ENCODE peak calls at places on chromosomes 6 and 20, in nine cellular contexts. S, V, M, R, J, Q, W, A and G are unnamed samples.

GRCh38 chr6:21511891-21512550 is 81.5 kb upstream of the SOX4 start:
- DNase-seq in W (no peak), A (peak; percentile 21), S (no peak), Q (no peak), V (no peak), M (no peak), J (no peak), R (no peak), G (no peak)

GRCh38 chr20:16666272-16666671 is 63.6 kb upstream of the SNRPB2 start:
- DNase-seq in V (no peak), Q (no peak), M (no peak), J (no peak), R (no peak), S (no peak), A (peak; percentile 23), W (no peak), G (no peak)

GRCh38 chr20:61417221-61417941 is 165.3 kb downstream of the CDH4 start:
- DNase-seq in J (no peak), W (no peak), M (no peak), S (no peak), R (no peak), V (no peak), Q (no peak), A (no peak), G (no peak)

GRCh38 chr6:27297857-27298730 is 14.0 kb downstream of the POM121L2 start:
- DNase-seq in J (peak; percentile 25), R (no peak), A (no peak), V (peak; percentile 40), S (no peak), Q (no peak), M (no peak), W (peak; percentile 60), G (no peak)

GRCh38 chr6:142796571-142796970 is 148.4 kb downstream of the HIVEP2 start:
- DNase-seq in A (no peak), V (peak; percentile 83), S (no peak), Q (no peak), J (no peak), R (no peak), M (no peak), W (no peak), G (no peak)

GRCh38 chr6:148830614-148831013 is 83.8 kb downstream of the UST start:
- DNase-seq in Q (no peak), J (no peak), A (no peak), V (no peak), R (no peak), W (no peak), M (no peak), S (no peak), G (no peak)

GRCh38 chr6:29737707-29738630 is 14.7 kb downstream of the HLA-F start:
- DNase-seq in W (peak; percentile 70), J (no peak), S (peak; percentile 53), Q (peak; percentile 39), M (peak; percentile 26), A (peak; percentile 71), R (peak; percentile 29), V (peak; percentile 72), G (peak; percentile 64)

GRCh38 chr20:32356935-32357868 is 929 bp upstream of the ASXL1 start:
- DNase-seq in S (no peak), Q (no peak), V (peak; percentile 31), R (no peak), A (peak; percentile 9), M (no peak), W (peak; percentile 22), J (no peak), G (no peak)

GRCh38 chr6:14661188-14661587 is 543.6 kb downstream of the CD83 start:
- DNase-seq in R (no peak), M (no peak), J (no peak), A (no peak), V (no peak), W (no peak), Q (no peak), S (peak; percentile 66), G (peak; percentile 85)

GRCh38 chr6:156347251-156348049 is 429.7 kb upstream of the ARID1B start:
- DNase-seq in S (no peak), R (no peak), V (no peak), A (no peak), J (no peak), M (no peak), W (no peak), Q (no peak), G (no peak)

GRCh38 chr20:48098099-48098498 is 312.8 kb upstream of the SULF2 start:
- DNase-seq in M (no peak), Q (no peak), R (no peak), W (no peak), S (no peak), V (no peak), J (no peak), A (peak; percentile 29), G (no peak)

GRCh38 chr6:124719951-124720350 is 242.3 kb upstream of the RNF217 start:
- DNase-seq in A (no peak), M (no peak), R (no peak), J (no peak), W (no peak), S (no peak), V (no peak), Q (no peak), G (no peak)

GRCh38 chr20:54219751-54220426 is 12.0 kb downstream of the PFDN4 start:
- DNase-seq in M (no peak), Q (peak; percentile 17), R (peak; percentile 4), S (no peak), A (no peak), J (no peak), V (peak; percentile 52), W (no peak), G (no peak)

GRCh38 chr6:35191899-35192298 is 21.9 kb upstream of the SCUBE3 start:
- DNase-seq in S (no peak), J (no peak), A (no peak), Q (no peak), R (no peak), W (no peak), M (no peak), V (no peak), G (no peak)

GRCh38 chr20:32828029-32828666 is 8.4 kb downstream of the MAPRE1 start:
- DNase-seq in Q (no peak), R (peak; percentile 1), A (no peak), W (no peak), S (no peak), M (no peak), V (no peak), J (no peak), G (no peak)

GRCh38 chr20:48999890-49000870 is 45.9 kb upstream of the CSE1L start:
- DNase-seq in J (no peak), V (no peak), A (no peak), S (no peak), Q (no peak), W (no peak), R (no peak), M (no peak), G (no peak)

GRCh38 chr6:132067286-132067685 is 116.1 kb upstream of the CCN2 start:
- DNase-seq in S (no peak), Q (no peak), J (no peak), A (no peak), M (no peak), V (peak; percentile 87), W (no peak), R (peak; percentile 8), G (no peak)

GRCh38 chr6:43032326-43032725 is 10.9 kb downstream of the RRP36 start:
- DNase-seq in J (no peak), Q (no peak), M (no peak), V (no peak), R (no peak), S (no peak), W (no peak), A (no peak), G (no peak)

GRCh38 chr6:105431226-105431625 is 28.3 kb upstream of the PREP start:
- DNase-seq in Q (peak; percentile 13), M (no peak), S (peak; percentile 12), J (no peak), W (no peak), R (peak; percentile 17), A (peak; percentile 54), V (peak; percentile 67), G (no peak)

GRCh38 chr20:31704225-31705119 is 18.2 kb downstream of the BCL2L1 start:
- DNase-seq in S (no peak), Q (no peak), J (no peak), V (peak; percentile 42), A (peak; percentile 45), M (no peak), R (no peak), W (no peak), G (no peak)

GRCh38 chr6:35731736-35732532 is 4.9 kb upstream of the ARMC12 start:
- DNase-seq in Q (peak; percentile 53), R (peak; percentile 78), S (peak; percentile 94), M (peak; percentile 97), A (peak; percentile 89), W (peak; percentile 94), J (peak; percentile 90), V (peak; percentile 81), G (peak; percentile 95)

GRCh38 chr6:24524801-24525200 is 30.0 kb downstream of the ALDH5A1 start:
- DNase-seq in Q (peak; percentile 20), A (peak; percentile 38), V (peak; percentile 35), M (no peak), S (peak; percentile 38), R (peak; percentile 61), J (no peak), W (peak; percentile 13), G (no peak)

GRCh38 chr20:21372016-21372415 is 25.3 kb downstream of the NKX2-4 start:
- DNase-seq in S (no peak), M (no peak), A (no peak), J (no peak), Q (no peak), V (no peak), W (no peak), R (no peak), G (no peak)

GRCh38 chr6:87706187-87706966 is 4.3 kb upstream of the AKIRIN2 start:
- DNase-seq in M (no peak), V (peak; percentile 87), J (no peak), S (no peak), W (no peak), Q (peak; percentile 13), A (no peak), R (no peak), G (no peak)

GRCh38 chr6:43739642-43740091 is 30.3 kb upstream of the VEGFA start:
- DNase-seq in R (no peak), Q (no peak), J (no peak), W (no peak), M (no peak), A (no peak), V (no peak), S (no peak), G (no peak)

GRCh38 chr20:31542963-31543362 is 28.7 kb downstream of the HM13 start:
- DNase-seq in M (no peak), S (no peak), W (no peak), J (no peak), A (no peak), R (no peak), V (no peak), Q (no peak), G (no peak)

GRCh38 chr6:53192590-53193232 is 44.1 kb upstream of the GCM1 start:
- DNase-seq in A (peak; percentile 35), M (no peak), S (no peak), V (no peak), R (no peak), J (no peak), W (peak; percentile 5), Q (no peak), G (no peak)

GRCh38 chr6:20334334-20334733 is 67.3 kb upstream of the E2F3 start:
- DNase-seq in R (no peak), V (no peak), M (no peak), S (no peak), A (peak; percentile 28), Q (no peak), J (no peak), W (no peak), G (no peak)

GRCh38 chr6:30129270-30129669 is 6.7 kb upstream of the TRIM40 start:
- DNase-seq in V (no peak), A (no peak), R (no peak), Q (no peak), M (no peak), W (no peak), J (no peak), S (no peak), G (no peak)

GRCh38 chr6:99096186-99096585 is 148.4 kb upstream of the FBXL4 start:
- DNase-seq in A (no peak), V (no peak), M (no peak), Q (no peak), W (no peak), R (no peak), J (no peak), S (no peak), G (no peak)

GRCh38 chr20:62409935-62410741 is 3.1 kb upstream of the CABLES2 start:
- DNase-seq in A (peak; percentile 82), R (peak; percentile 53), S (peak; percentile 56), J (no peak), W (peak; percentile 82), Q (no peak), M (no peak), V (peak; percentile 8), G (peak; percentile 80)